ENCODE peak calls at places on chromosome 15, in six cellular contexts. I, F, S, V, M and L are unnamed samples.

GRCh38 chr15:58038426-58039106 is 26.9 kb downstream of the ALDH1A2 start:
- DNase-seq in I (no peak), F (no peak), S (no peak), V (no peak), M (no peak), L (no peak)

GRCh38 chr15:75723847-75724660 is 11.4 kb upstream of the CSPG4 start:
- DNase-seq in I (peak), F (no peak), S (peak), V (peak), M (peak), L (no peak)

GRCh38 chr15:70101459-70102113 is 3.9 kb upstream of the TLE3 start:
- DNase-seq in I (peak), F (peak), S (peak), V (peak), M (no peak), L (peak)

GRCh38 chr15:63157891-63158431 is 684 bp upstream of the RPS27L start:
- DNase-seq in I (peak), F (peak), S (peak), V (peak), M (peak), L (peak)

GRCh38 chr15:80584561-80584964 is 110.5 kb upstream of the ABHD17C start:
- DNase-seq in I (no peak), F (no peak), S (no peak), V (no peak), M (no peak), L (peak)

GRCh38 chr15:65101418-65101890 is 13.5 kb downstream of the UBAP1L start:
- DNase-seq in I (peak), F (peak), S (peak), V (peak), M (peak), L (peak)

GRCh38 chr15:98416222-98416835 is 232.0 kb upstream of the IGF1R start:
- DNase-seq in I (peak), F (no peak), S (peak), V (peak), M (no peak), L (no peak)

GRCh38 chr15:88072598-88073385 is 183.7 kb downstream of the NTRK3 start:
- DNase-seq in I (no peak), F (no peak), S (no peak), V (no peak), M (no peak), L (peak)

GRCh38 chr15:75483961-75484360 is 32.5 kb upstream of the SIN3A start:
- DNase-seq in I (no peak), F (no peak), S (no peak), V (no peak), M (no peak), L (no peak)

GRCh38 chr15:39495871-39496459 is 84.9 kb upstream of the THBS1 start:
- DNase-seq in I (peak), F (no peak), S (no peak), V (peak), M (no peak), L (no peak)

GRCh38 chr15:77036537-77037474 is 34.1 kb downstream of the TSPAN3 start:
- DNase-seq in I (no peak), F (no peak), S (no peak), V (no peak), M (no peak), L (no peak)

GRCh38 chr15:57866149-57866736 is 159.7 kb downstream of the POLR2M start:
- DNase-seq in I (peak), F (peak), S (peak), V (peak), M (peak), L (peak)

GRCh38 chr15:74302821-74303359 is 64.6 kb downstream of the CYP11A1 start:
- DNase-seq in I (no peak), F (no peak), S (peak), V (no peak), M (no peak), L (peak)

GRCh38 chr15:96408591-96409183 is 78.2 kb downstream of the NR2F2 start:
- DNase-seq in I (no peak), F (no peak), S (no peak), V (no peak), M (no peak), L (peak)

GRCh38 chr15:50181206-50181982 is 602 bp upstream of the SLC27A2 start:
- DNase-seq in I (no peak), F (no peak), S (no peak), V (no peak), M (no peak), L (peak)

GRCh38 chr15:50531763-50532162 is 14.7 kb downstream of the USP50 start:
- DNase-seq in I (peak), F (no peak), S (no peak), V (peak), M (no peak), L (no peak)

GRCh38 chr15:67064607-67065530 is 533 bp upstream of the SMAD3 start:
- DNase-seq in I (peak), F (peak), S (peak), V (no peak), M (no peak), L (peak)

GRCh38 chr15:62886431-62887071 is 156.0 kb upstream of the TPM1 start:
- DNase-seq in I (peak), F (peak), S (peak), V (peak), M (no peak), L (peak)

GRCh38 chr15:31336943-31337295 is 10.3 kb downstream of the KLF13 start:
- DNase-seq in I (no peak), F (no peak), S (no peak), V (no peak), M (peak), L (no peak)

GRCh38 chr15:25717116-25717755 is 145.9 kb downstream of the ATP10A start:
- DNase-seq in I (no peak), F (no peak), S (no peak), V (peak), M (no peak), L (no peak)

GRCh38 chr15:26372712-26373111 is 400.2 kb downstream of the GABRB3 start:
- DNase-seq in I (no peak), F (peak), S (peak), V (no peak), M (no peak), L (no peak)

DNA sequence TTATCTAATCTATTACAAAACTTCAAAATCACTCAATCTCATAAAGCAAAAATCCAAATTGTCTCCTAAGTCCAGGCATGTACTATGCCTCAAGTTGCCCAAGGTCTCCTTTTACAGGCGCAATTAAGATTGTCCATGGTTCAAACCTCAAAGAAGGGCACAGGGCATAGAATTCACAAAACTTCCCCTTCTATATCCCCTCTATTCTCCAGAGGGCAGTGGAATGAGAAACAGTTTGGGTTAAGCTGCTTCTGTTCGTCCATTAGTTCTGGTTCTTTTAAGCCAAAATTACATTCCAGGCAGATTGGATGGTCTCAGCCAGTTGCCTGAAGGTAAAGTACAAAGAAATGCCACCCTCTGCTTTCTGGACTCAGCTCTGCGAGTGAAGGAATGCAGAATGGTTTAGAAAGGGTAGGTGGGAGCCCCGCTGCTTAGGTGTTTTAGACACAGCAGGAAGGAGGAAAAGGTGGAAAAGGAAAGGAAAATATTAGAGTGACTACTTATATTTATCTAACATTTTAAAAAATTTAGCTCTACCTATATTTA is 200.8 kb downstream of the GREM1 start:
- DNase-seq in I (no peak), F (no peak), S (peak), V (no peak), M (no peak), L (no peak)
- H3K4ac ChIP-seq in I (no peak), F (no peak), S (no peak), V (peak), M (no peak), L (no peak)

GRCh38 chr15:52794665-52795463 is 4.7 kb upstream of the ONECUT1 start:
- DNase-seq in I (no peak), F (peak), S (peak), V (no peak), M (no peak), L (no peak)

GRCh38 chr15:52797625-52798501 is 7.7 kb upstream of the ONECUT1 start:
- DNase-seq in I (no peak), F (peak), S (peak), V (no peak), M (no peak), L (peak)

GRCh38 chr15:52795464-52796227 is 5.5 kb upstream of the ONECUT1 start:
- DNase-seq in I (no peak), F (no peak), S (no peak), V (no peak), M (no peak), L (no peak)

GRCh38 chr15:52796742-52797515 is 6.8 kb upstream of the ONECUT1 start:
- DNase-seq in I (no peak), F (no peak), S (no peak), V (no peak), M (no peak), L (no peak)

DNA sequence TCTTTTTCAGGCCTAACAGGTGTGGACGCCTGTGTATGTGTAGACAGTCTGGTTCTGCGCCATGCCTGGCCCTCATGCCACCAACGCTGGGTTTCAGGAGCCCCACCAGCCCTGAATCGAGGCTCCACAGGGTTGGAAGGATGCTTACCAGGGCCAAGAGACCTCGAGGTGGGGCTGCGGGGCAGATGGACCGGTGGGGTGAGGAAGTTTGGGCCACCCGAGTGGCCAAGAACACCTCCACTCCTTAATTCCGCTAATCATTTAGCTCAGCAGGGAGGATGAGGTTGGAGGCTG is 6.0 kb upstream of the ONECUT1 start:
- DNase-seq in I (no peak), F (no peak), S (no peak), V (no peak), M (no peak), L (no peak)
- H2AK5ac ChIP-seq in I (no peak), F (peak), S (no peak), V (no peak), M (no peak), L (no peak)

DNA sequence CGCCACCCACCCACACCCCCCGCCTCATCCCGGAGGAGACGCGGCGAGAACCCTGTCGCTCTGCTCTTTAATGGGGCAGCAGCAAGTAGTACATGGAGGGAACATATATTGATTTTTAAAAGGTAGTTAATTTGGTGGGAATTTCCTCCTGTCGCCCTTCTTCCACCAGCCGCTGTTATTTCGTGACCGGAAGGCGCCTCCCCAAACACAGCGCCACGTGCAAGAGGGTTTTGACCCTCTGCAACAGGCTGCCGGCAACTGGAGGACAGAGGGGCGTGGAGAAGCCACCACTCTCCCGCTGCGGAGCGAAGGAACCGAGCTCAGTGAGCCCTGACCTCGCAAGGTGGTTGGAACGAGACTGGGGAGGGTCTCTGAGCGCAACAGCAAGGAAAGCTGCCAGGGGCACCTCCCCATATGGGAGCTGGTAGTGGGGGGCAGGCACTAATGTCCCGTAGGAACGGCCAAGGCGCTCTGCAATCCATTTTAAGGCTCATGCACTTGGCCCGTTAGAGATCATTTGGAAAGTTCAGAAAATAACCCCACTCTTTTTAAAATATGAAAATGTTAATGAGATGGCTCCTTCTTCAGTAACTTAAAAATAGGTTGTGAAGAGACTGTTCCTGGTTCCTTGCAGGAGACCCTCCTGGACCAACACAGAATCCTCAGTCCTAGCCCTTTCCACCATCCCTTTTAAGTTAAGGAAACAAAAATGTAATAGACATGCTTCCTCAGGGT is 4.3 kb downstream of the ONECUT1 start:
- DNase-seq in I (no peak), F (peak), S (peak), V (no peak), M (no peak), L (no peak)
- H3K4ac ChIP-seq in I (no peak), F (no peak), S (no peak), V (no peak), M (no peak), L (no peak)

GRCh38 chr15:69092159-69092558 is 68.3 kb upstream of the GLCE start:
- DNase-seq in I (peak), F (no peak), S (no peak), V (peak), M (no peak), L (no peak)

GRCh38 chr15:69093127-69093526 is 67.3 kb upstream of the GLCE start:
- DNase-seq in I (no peak), F (no peak), S (peak), V (peak), M (no peak), L (peak)

GRCh38 chr15:69089258-69089657 is 71.2 kb upstream of the GLCE start:
- DNase-seq in I (no peak), F (no peak), S (peak), V (no peak), M (no peak), L (peak)

GRCh38 chr15:69088300-69088965 is 72.0 kb upstream of the GLCE start:
- DNase-seq in I (no peak), F (no peak), S (peak), V (no peak), M (no peak), L (peak)

GRCh38 chr15:69090197-69090948 is 70.1 kb upstream of the GLCE start:
- DNase-seq in I (peak), F (no peak), S (peak), V (peak), M (no peak), L (peak)
- H2AK5ac ChIP-seq in I (no peak), F (no peak), S (no peak), V (no peak), M (no peak), L (no peak)

DNA sequence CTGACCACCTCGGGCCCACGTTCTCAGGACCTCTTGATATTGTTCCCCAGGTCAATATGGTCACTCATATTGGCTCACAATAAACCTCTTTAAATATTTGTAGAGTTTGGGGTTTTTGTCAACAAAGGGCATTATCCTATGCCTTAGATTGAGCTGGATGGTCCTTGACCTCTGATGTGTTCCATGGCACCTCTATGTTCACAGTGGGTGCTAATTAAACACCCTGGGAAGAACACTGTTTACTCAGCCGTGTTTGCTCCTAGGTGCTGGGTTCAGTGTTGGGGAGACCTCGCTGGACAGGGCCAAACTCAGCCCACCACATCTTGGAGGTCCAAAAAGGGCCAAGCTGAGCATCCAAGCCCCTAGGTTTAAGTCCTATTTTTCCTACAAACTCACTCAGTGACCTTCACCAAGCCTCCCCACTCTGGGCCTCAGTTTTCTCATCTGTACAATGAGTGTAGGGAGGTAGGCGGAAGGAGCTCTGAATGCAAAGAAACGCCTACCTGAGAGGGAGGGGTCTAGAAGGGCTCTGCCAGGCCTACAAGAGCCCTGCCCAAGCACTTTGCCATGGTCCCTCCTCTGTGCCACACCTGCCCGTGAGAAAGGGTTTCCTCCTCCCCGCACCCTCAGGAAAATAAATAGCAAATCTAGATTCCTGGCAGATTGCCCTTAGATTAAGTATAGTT is 7.2 kb downstream of the FAM174B start:
- DNase-seq in I (no peak), F (no peak), S (no peak), V (no peak), M (no peak), L (no peak)
- H3K4ac ChIP-seq in I (no peak), F (no peak), S (peak), V (no peak), M (no peak), L (no peak)

GRCh38 chr15:35979608-35980007 is 433.6 kb upstream of the DPH6 start:
- DNase-seq in I (peak), F (no peak), S (peak), V (peak), M (no peak), L (no peak)
- H2AK5ac ChIP-seq in I (no peak), F (no peak), S (no peak), V (no peak), M (no peak), L (no peak)